ENCODE peak calls at places on chromosomes 2 and 18, in four cellular contexts. T is heart right ventricle; B is upper lobe of right lung; F is CD4-positive, CD25-positive, alpha-beta regulatory T cell. P is an unnamed sample. For H3K9me3, the result is how much of the 10 kb centered on the place peaks cover.

GRCh38 chr2:178908810-178909209 is 101.6 kb upstream of the TTN start:
- DNase-seq in T (no peak), B (no peak), F (no peak), P (no peak)

GRCh38 chr2:99636432-99637034 is 146.7 kb upstream of the REV1 start:
- DNase-seq in T (peak), B (peak), F (no peak), P (peak)

GRCh38 chr2:136448435-136448834 is 316.9 kb upstream of the THSD7B start:
- DNase-seq in T (no peak), B (no peak), F (no peak), P (no peak)

GRCh38 chr2:219250044-219250781 is 2.8 kb upstream of the TUBA4B start:
- DNase-seq in T (no peak), B (no peak), F (peak), P (no peak)

GRCh38 chr2:133379159-133379558 is 189.1 kb downstream of the NCKAP5 start:
- DNase-seq in T (no peak), B (no peak), F (no peak), P (no peak)

GRCh38 chr18:2572144-2572682 is 856 bp downstream of the NDC80 start:
- DNase-seq in T (no peak), B (no peak), F (peak), P (no peak)

GRCh38 chr2:54306561-54306960 is 50.5 kb upstream of the TSPYL6 start:
- DNase-seq in T (no peak), B (no peak), F (no peak), P (no peak)

GRCh38 chr18:9961031-9961430 is 47.2 kb downstream of the VAPA start:
- DNase-seq in T (no peak), B (no peak), F (no peak), P (no peak)

GRCh38 chr2:221156335-221156734 is 415.8 kb downstream of the EPHA4 start:
- DNase-seq in T (no peak), B (no peak), F (no peak), P (no peak)

GRCh38 chr2:132469095-132469494 is 52.5 kb downstream of the GPR39 start:
- DNase-seq in T (no peak), B (no peak), F (no peak), P (no peak)

GRCh38 chr2:108588070-108588668 is 53.9 kb downstream of the LIMS1 start:
- DNase-seq in T (no peak), B (no peak), F (peak), P (no peak)

GRCh38 chr2:26438526-26438925 is 36.8 kb downstream of the DRC1 start:
- DNase-seq in T (no peak), B (no peak), F (no peak), P (no peak)

GRCh38 chr2:27885656-27886055 is 4.5 kb downstream of the RBKS start:
- DNase-seq in T (no peak), B (no peak), F (no peak), P (no peak)

GRCh38 chr2:18630541-18630940 is 41.2 kb upstream of the NT5C1B start:
- DNase-seq in T (no peak), B (no peak), F (no peak), P (no peak)

GRCh38 chr2:190069936-190070696 is 7.6 kb upstream of the MSTN start:
- DNase-seq in T (peak), B (no peak), F (peak), P (no peak)

GRCh38 chr2:223941579-223942277 is 3.4 kb downstream of the WDFY1 start:
- DNase-seq in T (no peak), B (no peak), F (peak), P (no peak)

GRCh38 chr2:182066439-182067061 is 80.9 kb downstream of the PPP1R1C start:
- DNase-seq in T (no peak), B (no peak), F (no peak), P (no peak)

GRCh38 chr2:34365937-34366336 is 766.8 kb upstream of the FAM98A start:
- DNase-seq in T (no peak), B (no peak), F (no peak), P (no peak)

GRCh38 chr2:109497447-109497846 is 116.3 kb downstream of the SEPTIN10 start:
- DNase-seq in T (no peak), B (no peak), F (no peak), P (no peak)

GRCh38 chr2:224938670-224939309 is 103.5 kb downstream of the DOCK10 start:
- DNase-seq in T (no peak), B (no peak), F (peak), P (no peak)

GRCh38 chr2:37768491-37768925 is 97.1 kb upstream of the CDC42EP3 start:
- DNase-seq in T (peak), B (no peak), F (no peak), P (peak)

DNA sequence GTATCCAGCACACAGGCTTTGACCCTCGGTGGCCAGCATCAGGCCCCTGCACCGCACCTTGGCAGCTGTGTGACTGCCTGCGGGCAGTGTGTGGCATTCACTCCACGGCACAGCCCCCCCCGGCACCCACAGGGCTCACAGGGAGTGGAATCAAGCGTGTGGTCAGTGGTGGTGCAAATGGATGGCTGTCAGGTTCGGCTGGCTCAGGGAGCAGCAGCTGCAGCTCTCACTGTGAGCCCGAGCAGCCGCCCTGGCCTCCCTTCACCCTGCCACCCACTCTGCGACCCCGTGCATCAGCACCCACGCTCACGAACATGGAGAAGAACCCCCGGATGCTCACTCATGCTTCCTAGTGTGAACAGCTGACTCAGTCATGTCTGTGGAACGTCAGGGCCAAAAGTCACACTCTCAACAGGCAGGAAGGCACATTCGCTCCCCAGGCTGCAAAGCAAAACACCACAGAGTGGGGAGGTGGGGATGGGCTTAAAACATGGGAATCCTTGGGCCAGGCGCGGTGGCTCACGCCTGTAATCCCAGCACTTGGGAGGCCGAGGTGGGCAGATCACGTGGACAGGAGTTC is 41.5 kb upstream of the GPC1 start:
- DNase-seq in T (no peak), B (peak), F (no peak), P (no peak)
- H3K4me3 ChIP-seq in T (no peak), B (no peak), F (no peak), P (no peak)

GRCh38 chr2:228840113-228840742 is 430.9 kb downstream of the PID1 start:
- DNase-seq in T (no peak), B (no peak), F (no peak), P (no peak)

GRCh38 chr2:228839506-228839905 is 431.6 kb downstream of the PID1 start:
- DNase-seq in T (no peak), B (no peak), F (no peak), P (no peak)

GRCh38 chr2:228841475-228841874 is 429.6 kb downstream of the PID1 start:
- DNase-seq in T (no peak), B (no peak), F (no peak), P (no peak)

GRCh38 chr2:228840743-228841114 is 430.4 kb downstream of the PID1 start:
- DNase-seq in T (no peak), B (no peak), F (no peak), P (no peak)

GRCh38 chr2:228841877-228842276 is 429.2 kb downstream of the PID1 start:
- DNase-seq in T (no peak), B (no peak), F (no peak), P (no peak)
- H3K9me3 ChIP-seq in T (under half), B (under half), F (under half), P (under half)

DNA sequence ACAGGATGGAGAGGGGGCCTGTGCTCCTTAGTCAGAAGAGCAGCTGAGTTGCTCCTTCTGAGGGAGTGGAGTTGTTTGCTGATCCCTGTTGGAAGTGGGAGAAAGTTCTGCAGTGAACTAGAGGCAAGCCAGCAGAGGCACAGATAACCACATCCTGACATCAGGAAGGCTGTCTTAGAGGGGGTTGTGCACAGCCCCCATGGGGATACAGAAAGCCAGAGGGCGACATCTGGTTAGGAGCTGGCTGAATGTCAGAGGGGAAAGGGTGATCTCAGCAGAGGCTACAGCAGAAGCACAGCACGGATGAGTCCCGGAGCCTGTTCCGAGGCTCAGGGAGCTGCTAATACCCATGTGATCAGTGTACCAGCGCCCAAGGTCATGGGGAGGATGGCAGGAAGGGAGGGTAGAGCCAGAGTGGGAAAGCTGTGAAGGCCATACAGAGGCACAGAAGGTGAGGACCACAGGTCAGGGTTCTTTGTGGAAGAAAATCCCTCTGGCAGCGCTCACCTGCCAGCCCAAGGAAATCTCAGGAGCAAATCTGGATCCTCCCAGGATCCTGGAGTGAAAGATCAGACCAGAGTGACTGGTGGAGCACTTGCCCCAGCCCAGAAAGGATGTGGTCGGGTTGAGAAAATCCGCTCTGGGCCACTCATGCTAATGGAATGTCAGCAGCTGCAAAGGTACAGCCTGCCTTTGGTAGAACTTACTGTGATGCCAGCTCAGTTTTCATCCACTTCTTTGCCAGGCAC is 111.8 kb downstream of the STPG4 start:
- DNase-seq in T (peak), B (no peak), F (no peak), P (peak)
- H3K4me3 ChIP-seq in T (no peak), B (no peak), F (no peak), P (no peak)

GRCh38 chr2:185510060-185510459 is 228.5 kb upstream of the FSIP2 start:
- DNase-seq in T (no peak), B (no peak), F (no peak), P (no peak)
- H3K9me3 ChIP-seq in T (half or more), B (under half), F (under half), P (under half)

DNA sequence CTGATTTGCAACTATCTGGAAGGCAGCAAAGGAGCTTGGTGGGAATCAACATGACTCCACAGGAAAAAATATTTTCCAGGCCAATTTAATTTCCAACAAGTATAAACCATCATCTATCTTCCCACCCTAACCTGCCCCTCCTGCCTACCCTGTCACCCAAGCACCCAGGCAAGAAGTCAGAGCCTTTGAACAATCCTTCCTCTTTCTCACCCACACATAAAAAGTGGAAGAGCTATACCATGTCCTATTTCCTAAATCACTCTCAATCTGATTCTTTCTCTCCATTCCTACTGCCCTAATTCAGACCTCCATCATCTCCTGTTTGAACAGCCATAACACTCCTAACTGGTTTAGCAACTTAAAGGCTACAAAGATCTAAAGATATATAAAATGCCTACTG is 12.6 kb downstream of the SPIRE1 start:
- DNase-seq in T (no peak), B (no peak), F (no peak), P (no peak)
- H3K4me3 ChIP-seq in T (no peak), B (no peak), F (no peak), P (peak)

DNA sequence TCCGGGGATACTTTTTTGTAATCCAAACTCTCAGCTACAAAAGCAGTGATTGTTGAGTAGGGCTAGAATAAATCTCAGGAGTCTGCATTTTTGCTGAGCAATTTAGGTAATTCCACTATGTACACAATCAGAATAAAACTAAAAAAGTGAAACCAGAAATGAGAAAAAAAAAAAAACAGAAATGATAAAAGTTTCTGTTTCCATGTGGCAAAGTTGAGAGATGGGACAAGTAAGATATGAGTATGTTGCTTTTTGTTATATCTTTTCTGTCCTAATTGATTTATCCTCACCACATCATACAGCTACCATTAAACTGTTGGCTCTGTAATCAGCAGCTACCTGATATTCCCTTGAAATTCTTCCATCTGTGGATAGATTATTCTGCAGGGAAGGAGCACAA is 92.7 kb downstream of the VWC2L start:
- DNase-seq in T (no peak), B (no peak), F (no peak), P (no peak)
- H3K9me3 ChIP-seq in T (under half), B (under half), F (under half), P (under half)

DNA sequence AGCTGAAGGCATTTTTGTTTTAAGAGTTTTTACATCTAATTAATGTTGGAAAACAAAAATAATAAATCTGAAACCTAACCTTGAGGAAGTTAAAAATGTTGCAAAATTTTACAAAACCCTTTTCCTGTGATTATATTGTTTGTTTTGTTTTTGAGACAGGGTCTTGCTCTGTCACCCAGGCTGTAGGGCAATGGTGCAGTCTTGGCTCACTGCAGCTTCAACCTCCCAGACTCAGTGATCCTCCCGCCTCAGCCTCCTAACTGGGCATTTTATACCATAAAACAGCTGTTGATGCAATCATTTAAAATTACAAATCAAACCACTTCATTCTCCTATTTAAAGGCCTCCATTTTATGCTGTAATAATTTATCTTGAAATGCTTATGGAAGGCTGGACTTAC is 1.7 kb upstream of the ZNF24 start:
- DNase-seq in T (no peak), B (no peak), F (no peak), P (no peak)
- H3K4me3 ChIP-seq in T (no peak), B (no peak), F (no peak), P (no peak)

P was measured in tibial artery.